ENCODE peak calls at places on chromosomes 1 and 21, in seven cellular contexts. D, M, S, Z, G, L and X are unnamed samples.

GRCh38 chr1:235843458-235843857 is 23.2 kb downstream of the LYST start:
- DNase-seq in Z (peak; percentile 64), S (no peak), D (no peak), L (no peak), M (no peak), G (peak; percentile 19), X (peak; percentile 53)

GRCh38 chr1:59029366-59029765 is 245.5 kb upstream of the JUN start:
- DNase-seq in D (no peak), M (peak; percentile 53), S (no peak), Z (no peak), L (no peak), G (no peak), X (no peak)

GRCh38 chr1:202642212-202642611 is 68.0 kb downstream of the SYT2 start:
- DNase-seq in L (no peak), Z (no peak), D (no peak), G (no peak), S (no peak), M (no peak), X (peak; percentile 27)

GRCh38 chr1:9440763-9441194 is 98.5 kb upstream of the SLC25A33 start:
- DNase-seq in D (no peak), L (no peak), G (no peak), M (no peak), S (no peak), Z (no peak), X (no peak)

GRCh38 chr1:156591181-156591431 is 470 bp upstream of the NAXE start:
- DNase-seq in S (no peak), M (no peak), D (no peak), L (no peak), Z (no peak), G (no peak), X (no peak)

GRCh38 chr21:14956826-14957225 is 108.0 kb downstream of the NRIP1 start:
- DNase-seq in G (no peak), S (no peak), L (no peak), D (no peak), Z (peak; percentile 79), M (no peak), X (no peak)

GRCh38 chr1:200866521-200866920 is 6.3 kb upstream of the GPR25 start:
- DNase-seq in S (no peak), Z (peak; percentile 14), L (no peak), G (no peak), D (no peak), M (no peak), X (no peak)

GRCh38 chr1:61318319-61319125 is 236.2 kb downstream of the NFIA start:
- DNase-seq in L (no peak), D (no peak), Z (peak; percentile 92), M (no peak), S (no peak), G (no peak), X (no peak)

GRCh38 chr1:16430598-16430997 is 6.6 kb downstream of the SPATA21 start:
- DNase-seq in S (no peak), G (peak; percentile 39), L (no peak), M (no peak), D (no peak), Z (peak; percentile 19), X (no peak)

GRCh38 chr1:196558424-196558823 is 49.8 kb downstream of the KCNT2 start:
- DNase-seq in Z (peak; percentile 80), S (no peak), D (no peak), M (peak; percentile 32), L (no peak), G (no peak), X (no peak)

GRCh38 chr1:84691139-84691783 is 1.0 kb upstream of the SSX2IP start:
- DNase-seq in M (no peak), G (peak; percentile 13), L (no peak), Z (no peak), S (no peak), D (no peak), X (peak; percentile 26)

GRCh38 chr1:94926365-94926914 is 470 bp downstream of the CNN3 start:
- DNase-seq in D (peak; percentile 85), M (no peak), Z (peak; percentile 61), S (peak; percentile 35), G (peak; percentile 79), L (peak; percentile 78), X (peak; percentile 64)

GRCh38 chr1:94922756-94923465 is 4.0 kb downstream of the CNN3 start:
- DNase-seq in G (peak; percentile 40), D (no peak), Z (peak; percentile 69), M (peak; percentile 39), S (no peak), L (no peak), X (no peak)

GRCh38 chr1:94926915-94927404 is at the start of gene CNN3:
- DNase-seq in L (peak; percentile 96), M (no peak), S (peak; percentile 87), Z (peak; percentile 91), G (peak; percentile 98), D (peak; percentile 98), X (peak; percentile 89)

GRCh38 chr1:94925561-94926364 is 1.1 kb downstream of the CNN3 start:
- DNase-seq in S (peak; percentile 67), Z (peak; percentile 89), D (peak; percentile 89), L (peak; percentile 61), G (peak; percentile 99), M (peak; percentile 84), X (peak; percentile 61)

GRCh38 chr1:94924967-94925366 is 1.9 kb downstream of the CNN3 start:
- DNase-seq in Z (peak; percentile 44), S (no peak), M (no peak), D (no peak), G (peak; percentile 22), L (no peak), X (no peak)
- H3K4me3 ChIP-seq in Z (peak overlapping the region; percentile 85), S (peak overlapping the region; percentile 77), M (peak overlapping the region; percentile 95), D (peak overlapping the region; percentile 98), G (peak overlapping the region; percentile 100), L (no peak overlapping the region), X (no peak overlapping the region)

DNA sequence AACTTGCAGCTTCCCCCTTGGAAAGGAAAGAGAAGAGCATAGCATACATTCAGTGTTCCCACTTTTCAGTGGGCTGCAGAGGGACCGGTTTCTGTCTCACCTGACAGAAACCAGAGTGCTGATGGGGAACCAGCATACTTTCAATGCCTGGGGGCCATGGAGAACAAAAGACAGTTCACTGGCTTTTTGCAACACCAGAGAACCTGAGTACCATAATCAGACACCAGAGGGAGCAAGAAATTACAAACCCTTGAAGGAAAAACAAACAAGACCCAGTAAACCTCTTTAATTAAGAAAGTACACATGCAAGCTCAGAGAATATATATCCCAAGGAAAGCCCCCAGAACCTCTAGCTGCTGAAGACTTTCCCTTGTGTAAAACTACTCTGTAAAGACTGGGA is 51.1 kb downstream of the CSMD2 start:
- DNase-seq in D (no peak), L (no peak), M (no peak), S (no peak), Z (peak; percentile 18), G (peak; percentile 68), X (peak; percentile 2)
- TF ChIP-seq CTCF in D (no peak), L (no peak), M (peak; percentile 33), S (peak; percentile 54), Z (peak; percentile 4), G (peak; percentile 65), X (no peak)

DNA sequence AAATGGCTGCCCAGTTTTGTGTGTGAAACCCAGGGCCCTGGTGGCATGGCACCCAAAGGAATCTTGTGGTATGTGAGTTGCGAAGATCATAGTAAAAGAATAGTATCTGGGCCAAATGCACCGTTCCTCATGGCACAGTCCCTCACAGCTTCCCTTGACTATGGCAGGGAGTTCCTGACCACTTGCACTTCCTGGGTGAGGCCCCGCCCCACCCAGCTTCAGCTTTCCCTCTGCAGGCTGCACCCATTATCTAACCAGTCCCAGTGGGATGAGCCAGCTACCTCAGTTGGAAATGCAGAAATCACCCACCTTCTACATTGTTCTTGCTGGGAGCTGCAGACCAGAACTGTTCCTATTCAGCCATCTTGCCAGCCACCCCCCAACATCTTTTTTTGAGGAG is 63.0 kb downstream of the SLC5A9 start:
- DNase-seq in Z (no peak), S (no peak), D (no peak), G (no peak), M (no peak), L (peak; percentile 43), X (no peak)
- H3K4me3 ChIP-seq in Z (no peak overlapping the region), S (no peak overlapping the region), D (no peak overlapping the region), G (no peak overlapping the region), M (no peak overlapping the region), L (no peak overlapping the region), X (no peak overlapping the region)

GRCh38 chr1:100924991-100925390 is 29.1 kb downstream of the SLC30A7 start:
- DNase-seq in Z (no peak), L (no peak), S (no peak), M (no peak), D (no peak), G (no peak), X (no peak)

GRCh38 chr1:100921110-100921706 is 25.3 kb downstream of the SLC30A7 start:
- DNase-seq in S (no peak), G (peak; percentile 69), Z (peak; percentile 74), D (no peak), M (no peak), L (no peak), X (no peak)

GRCh38 chr1:100927276-100927675 is 31.4 kb downstream of the SLC30A7 start:
- DNase-seq in Z (no peak), M (no peak), L (no peak), G (no peak), S (no peak), D (no peak), X (no peak)

GRCh38 chr1:100926240-100926639 is 30.4 kb downstream of the SLC30A7 start:
- DNase-seq in G (no peak), D (no peak), Z (no peak), S (no peak), L (no peak), M (no peak), X (no peak)

GRCh38 chr1:100924212-100924611 is 28.3 kb downstream of the SLC30A7 start:
- DNase-seq in G (no peak), S (no peak), M (no peak), D (no peak), Z (peak; percentile 38), L (no peak), X (no peak)
- TF ChIP-seq CTCF in G (no peak), S (no peak), M (no peak), D (no peak), Z (no peak), L (no peak), X (no peak)

DNA sequence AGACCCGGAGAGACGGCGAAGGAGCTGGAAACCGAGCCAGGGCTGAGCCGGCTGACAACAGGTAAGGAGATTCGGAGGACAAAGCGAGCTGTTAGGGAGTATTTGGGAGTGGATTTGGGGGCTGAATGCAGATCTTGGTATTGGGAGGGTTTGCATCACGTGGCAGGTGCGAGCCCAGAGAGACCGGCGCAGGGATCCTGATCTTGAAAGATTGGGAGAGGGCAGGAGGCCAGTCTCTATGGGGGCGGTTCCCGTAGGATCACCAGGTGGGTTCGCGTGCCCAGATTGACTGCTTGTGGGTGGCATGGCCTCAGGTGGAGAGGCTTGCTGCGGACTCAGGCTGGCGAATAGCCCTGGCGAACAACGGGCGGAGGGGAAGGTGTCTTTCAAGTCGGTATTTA is 204 bp downstream of the CIART start:
- DNase-seq in D (no peak), S (peak; percentile 36), Z (no peak), L (no peak), M (no peak), G (no peak), X (no peak)
- H3K4me3 ChIP-seq in D (peak overlapping the region; percentile 93), S (peak overlapping the region; percentile 78), Z (peak overlapping the region; percentile 62), L (peak overlapping the region; percentile 37), M (peak overlapping the region; percentile 56), G (peak overlapping the region; percentile 71), X (no peak overlapping the region)